ENCODE peak calls at places on chromosomes 6 and 20, in seven cellular contexts. E is GM23248, T is fibroblast of mammary gland, S is esophagus squamous epithelium, M is HFF-Myc, F is iPS DF 6.9, V is uterus. U is an unnamed sample.

GRCh38 chr6:35468980-35469710 is 944 bp downstream of the RPL10A start:
- DNase-seq in E (peak), T (no peak), S (no peak), M (no peak), F (no peak), V (peak), U (no peak)

GRCh38 chr6:118252474-118252873 is 295.6 kb upstream of the PLN start:
- DNase-seq in E (no peak), T (no peak), S (no peak), M (no peak), F (no peak), V (no peak), U (no peak)

GRCh38 chr6:165782812-165783211 is 119.8 kb upstream of the PDE10A start:
- DNase-seq in E (no peak), T (no peak), S (no peak), M (no peak), F (no peak), V (no peak), U (no peak)

GRCh38 chr6:23533311-23533710 is 592.7 kb upstream of the NRSN1 start:
- DNase-seq in E (no peak), T (no peak), S (no peak), M (no peak), F (no peak), V (no peak), U (no peak)

GRCh38 chr20:62958388-62959100 is 6.0 kb downstream of the SLC17A9 start:
- DNase-seq in E (no peak), T (no peak), S (no peak), M (no peak), F (no peak), V (no peak), U (no peak)

GRCh38 chr20:41436679-41437078 is 70.1 kb upstream of the EMILIN3 start:
- DNase-seq in E (peak), T (peak), S (no peak), M (no peak), F (no peak), V (no peak), U (no peak)

GRCh38 chr6:105952326-105952725 is 133.8 kb upstream of the PRDM1 start:
- DNase-seq in E (no peak), T (no peak), S (no peak), M (no peak), F (no peak), V (no peak), U (no peak)

GRCh38 chr6:23659125-23659524 is 466.9 kb upstream of the NRSN1 start:
- DNase-seq in E (peak), T (peak), S (no peak), M (no peak), F (peak), V (no peak), U (peak)

GRCh38 chr20:37142708-37143107 is 36.4 kb upstream of the RPN2 start:
- DNase-seq in E (peak), T (no peak), S (no peak), M (no peak), F (no peak), V (no peak), U (no peak)

GRCh38 chr6:121932071-121933009 is 467.1 kb upstream of the HSF2 start:
- DNase-seq in E (peak), T (peak), S (no peak), M (peak), F (peak), V (no peak), U (peak)

GRCh38 chr6:16544006-16544405 is 217.3 kb downstream of the ATXN1 start:
- DNase-seq in E (no peak), T (peak), S (no peak), M (no peak), F (no peak), V (no peak), U (no peak)

GRCh38 chr20:33401922-33402369 is 627 bp upstream of the CDK5RAP1 start:
- DNase-seq in E (peak), T (peak), S (no peak), M (no peak), F (no peak), V (no peak), U (no peak)

GRCh38 chr6:91606148-91606901 is 1019.5 kb upstream of the MAP3K7 start:
- DNase-seq in E (no peak), T (no peak), S (no peak), M (no peak), F (no peak), V (no peak), U (no peak)

GRCh38 chr20:55533601-55534000 is 471.7 kb downstream of the CBLN4 start:
- DNase-seq in E (no peak), T (no peak), S (no peak), M (no peak), F (no peak), V (no peak), U (no peak)

GRCh38 chr6:48736486-48737206 is 625.6 kb upstream of the PTCHD4 start:
- DNase-seq in E (peak), T (peak), S (no peak), M (peak), F (no peak), V (no peak), U (no peak)

GRCh38 chr6:120873125-120873865 is 461.0 kb downstream of the TBC1D32 start:
- DNase-seq in E (no peak), T (no peak), S (no peak), M (no peak), F (no peak), V (no peak), U (no peak)

GRCh38 chr6:41935685-41936072 is 5.9 kb downstream of the CCND3 start:
- DNase-seq in E (no peak), T (no peak), S (no peak), M (no peak), F (no peak), V (no peak), U (no peak)
- H3K4me3 ChIP-seq in E (no peak), T (no peak), S (no peak), M (no peak), F (no peak), V (no peak), U (no peak)

GRCh38 chr6:30842754-30843610 is 41.3 kb upstream of the DDR1 start:
- DNase-seq in E (no peak), T (no peak), S (no peak), M (no peak), F (no peak), V (no peak), U (no peak)
- H3K4me3 ChIP-seq in E (no peak), T (no peak), S (no peak), M (no peak), F (no peak), V (no peak), U (no peak)

GRCh38 chr20:51575486-51575885 is 33.0 kb upstream of the NFATC2 start:
- DNase-seq in E (no peak), T (no peak), S (no peak), M (no peak), F (no peak), V (no peak), U (no peak)
- H3K4me3 ChIP-seq in E (no peak), T (no peak), S (no peak), M (no peak), F (no peak), V (no peak), U (no peak)

GRCh38 chr6:39415482-39415881 is 93.0 kb upstream of the KCNK16 start:
- DNase-seq in E (no peak), T (no peak), S (no peak), M (no peak), F (no peak), V (no peak), U (no peak)

GRCh38 chr6:39417440-39417839 is 94.9 kb upstream of the KCNK16 start:
- DNase-seq in E (peak), T (no peak), S (no peak), M (no peak), F (no peak), V (no peak), U (no peak)

GRCh38 chr6:39419607-39420006 is 97.1 kb upstream of the KCNK16 start:
- DNase-seq in E (no peak), T (no peak), S (no peak), M (no peak), F (no peak), V (no peak), U (no peak)

GRCh38 chr6:39416728-39417127 is 94.2 kb upstream of the KCNK16 start:
- DNase-seq in E (peak), T (peak), S (no peak), M (peak), F (no peak), V (no peak), U (peak)

GRCh38 chr6:39416026-39416425 is 93.5 kb upstream of the KCNK16 start:
- DNase-seq in E (peak), T (no peak), S (no peak), M (no peak), F (no peak), V (no peak), U (no peak)
- H3K4me3 ChIP-seq in E (no peak), T (no peak), S (no peak), M (no peak), F (no peak), V (no peak), U (no peak)

GRCh38 chr20:58209652-58210397 is 18.6 kb downstream of the ANKRD60 start:
- DNase-seq in E (peak), T (peak), S (peak), M (no peak), F (no peak), V (peak), U (peak)
- H3K4me3 ChIP-seq in E (no peak), T (no peak), S (no peak), M (no peak), F (no peak), V (no peak), U (no peak)

GRCh38 chr20:10218536-10219451 is at the start of gene SNAP25:
- DNase-seq in E (peak), T (peak), S (no peak), M (no peak), F (no peak), V (peak), U (peak)
- H3K4me3 ChIP-seq in E (peak), T (peak), S (peak), M (no peak), F (peak), V (peak), U (peak)

DNA sequence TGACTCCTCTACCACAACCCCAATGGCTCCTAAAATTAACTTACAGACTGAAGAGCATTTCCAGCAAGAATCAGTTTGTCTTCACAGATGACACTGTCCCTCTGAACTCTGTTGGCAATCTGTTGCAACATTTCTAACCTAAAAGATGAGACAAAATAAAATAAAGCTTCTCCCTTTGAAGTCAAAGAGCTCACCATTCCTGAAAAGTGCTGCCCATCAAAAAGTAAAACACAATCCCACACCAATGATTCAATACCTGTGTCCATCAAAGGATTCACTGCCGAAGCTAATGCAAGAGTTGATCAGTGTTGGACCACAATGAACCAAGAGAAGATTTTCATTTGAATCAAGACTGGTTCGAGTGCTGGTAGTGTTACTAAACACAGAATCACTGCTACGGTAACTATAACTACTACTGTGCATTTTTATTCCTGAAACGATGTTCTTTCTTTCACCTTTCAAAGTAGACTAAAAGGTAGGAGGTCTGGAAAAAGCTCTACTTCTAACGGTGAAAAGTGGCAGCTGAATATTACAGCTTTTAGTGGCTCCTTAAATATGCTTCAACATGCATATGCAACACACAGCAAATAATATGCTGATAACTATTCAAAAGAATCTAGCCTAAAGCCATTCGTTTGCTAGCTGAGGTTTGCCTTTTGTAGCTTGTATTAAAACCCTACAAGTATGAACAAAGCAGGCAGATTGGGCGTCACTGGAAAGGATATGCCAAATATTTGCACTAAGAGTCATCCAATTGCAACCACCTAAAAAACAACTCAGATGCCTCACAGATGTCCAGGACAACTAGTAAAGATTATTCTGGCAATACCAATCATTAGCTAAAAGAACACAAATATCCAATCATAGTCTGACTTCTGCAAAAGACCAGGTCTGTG is at the start of gene DST:
- DNase-seq in E (peak), T (peak), S (no peak), M (peak), F (no peak), V (no peak), U (no peak)
- H3K4me3 ChIP-seq in E (peak), T (no peak), S (peak), M (no peak), F (no peak), V (no peak), U (no peak)

DNA sequence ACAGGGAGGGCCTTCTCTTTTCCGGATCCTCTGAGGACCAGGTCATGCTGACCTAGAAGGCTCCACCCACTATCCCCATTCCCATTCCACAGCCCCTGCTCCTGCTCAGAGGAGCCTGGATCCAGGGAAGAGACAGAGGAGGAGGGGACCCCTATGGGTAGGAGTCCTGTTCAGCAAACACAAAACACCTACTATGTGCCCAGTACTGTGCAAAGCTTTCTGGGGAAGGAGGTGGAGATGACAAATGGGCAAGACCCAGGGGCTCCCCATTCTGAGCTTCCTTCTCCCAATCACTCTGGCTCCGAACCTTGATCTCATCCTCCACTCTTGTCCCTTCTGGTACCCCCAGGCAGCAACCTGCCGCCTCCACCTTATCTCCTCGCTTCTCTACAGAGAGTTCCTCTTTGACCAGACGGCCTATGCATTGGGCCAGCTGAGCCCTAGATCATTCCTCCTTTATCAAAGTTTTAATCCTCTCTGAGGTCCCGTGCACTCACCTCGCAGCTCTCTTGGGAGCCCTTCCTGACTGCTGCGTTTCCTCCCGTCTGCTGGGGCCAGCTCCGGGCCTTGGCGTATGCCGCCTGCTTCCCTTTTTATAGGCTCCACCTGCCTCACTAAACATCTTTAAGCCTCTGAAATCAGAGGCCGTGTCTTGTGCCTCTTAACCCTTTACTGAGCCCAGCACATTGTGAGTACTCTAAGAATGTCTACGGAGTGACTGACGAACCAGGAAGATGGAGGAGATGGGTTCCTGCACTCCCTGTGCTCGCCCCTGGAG is 70.5 kb upstream of the CCDC167 start:
- DNase-seq in E (no peak), T (no peak), S (no peak), M (no peak), F (no peak), V (no peak), U (no peak)
- H3K4me3 ChIP-seq in E (no peak), T (no peak), S (no peak), M (no peak), F (no peak), V (no peak), U (no peak)

U was measured in NT2/D1.